ENCODE peak calls at places on chromosomes 12 and 14, in eight cellular contexts. One of them, this sample, is unnamed.

GRCh38 chr14:87261621-87262020 is 731.4 kb downstream of the GALC start:
- DNase-seq in ovary: no peak
- DNase-seq in HepG2: no peak
- DNase-seq in suprapubic skin: no peak
- DNase-seq in stomach: no peak
- DNase-seq in A549: no peak
- DNase-seq in K562: no peak
- DNase-seq in H1: no peak
- DNase-seq in this sample: no peak

GRCh38 chr14:105470812-105471771 is 3.5 kb upstream of the CRIP2 start:
- DNase-seq in ovary: no peak
- DNase-seq in HepG2: no peak
- DNase-seq in suprapubic skin: no peak
- DNase-seq in stomach: no peak
- DNase-seq in A549: no peak
- DNase-seq in K562: no peak
- DNase-seq in H1: peak
- DNase-seq in this sample: peak

GRCh38 chr14:103867523-103867953 is 20.2 kb upstream of the PPP1R13B start:
- DNase-seq in ovary: no peak
- DNase-seq in HepG2: no peak
- DNase-seq in suprapubic skin: no peak
- DNase-seq in stomach: peak
- DNase-seq in A549: no peak
- DNase-seq in K562: no peak
- DNase-seq in H1: peak
- DNase-seq in this sample: peak

GRCh38 chr14:77039285-77040058 is 11.0 kb upstream of the IRF2BPL start:
- DNase-seq in ovary: no peak
- DNase-seq in HepG2: no peak
- DNase-seq in suprapubic skin: no peak
- DNase-seq in stomach: no peak
- DNase-seq in A549: no peak
- DNase-seq in K562: no peak
- DNase-seq in H1: no peak
- DNase-seq in this sample: no peak

GRCh38 chr12:42140901-42141300 is 3.8 kb downstream of the GXYLT1 start:
- DNase-seq in ovary: no peak
- DNase-seq in HepG2: peak
- DNase-seq in suprapubic skin: no peak
- DNase-seq in stomach: no peak
- DNase-seq in A549: no peak
- DNase-seq in K562: no peak
- DNase-seq in H1: no peak
- DNase-seq in this sample: no peak

GRCh38 chr14:103545915-103546650 is 16.4 kb downstream of the BAG5 start:
- DNase-seq in ovary: peak
- DNase-seq in HepG2: no peak
- DNase-seq in suprapubic skin: peak
- DNase-seq in stomach: no peak
- DNase-seq in A549: no peak
- DNase-seq in K562: no peak
- DNase-seq in H1: no peak
- DNase-seq in this sample: peak

GRCh38 chr14:99183716-99184115 is 88.3 kb downstream of the BCL11B start:
- DNase-seq in ovary: no peak
- DNase-seq in HepG2: no peak
- DNase-seq in suprapubic skin: no peak
- DNase-seq in stomach: no peak
- DNase-seq in A549: no peak
- DNase-seq in K562: no peak
- DNase-seq in H1: no peak
- DNase-seq in this sample: no peak

GRCh38 chr12:85390281-85390680 is 110.3 kb downstream of the ALX1 start:
- DNase-seq in ovary: no peak
- DNase-seq in HepG2: no peak
- DNase-seq in suprapubic skin: no peak
- DNase-seq in stomach: no peak
- DNase-seq in A549: no peak
- DNase-seq in K562: no peak
- DNase-seq in H1: no peak
- DNase-seq in this sample: no peak

GRCh38 chr14:72855913-72856312 is 38.0 kb downstream of the DPF3 start:
- DNase-seq in ovary: no peak
- DNase-seq in HepG2: no peak
- DNase-seq in suprapubic skin: no peak
- DNase-seq in stomach: no peak
- DNase-seq in A549: no peak
- DNase-seq in K562: no peak
- DNase-seq in H1: no peak
- DNase-seq in this sample: no peak

GRCh38 chr12:52209321-52209720 is 17.5 kb upstream of the KRT80 start:
- DNase-seq in ovary: no peak
- DNase-seq in HepG2: no peak
- DNase-seq in suprapubic skin: no peak
- DNase-seq in stomach: no peak
- DNase-seq in A549: no peak
- DNase-seq in K562: no peak
- DNase-seq in H1: no peak
- DNase-seq in this sample: no peak

GRCh38 chr12:112506513-112507166 is 87.9 kb downstream of the PTPN11 start:
- DNase-seq in ovary: no peak
- DNase-seq in HepG2: no peak
- DNase-seq in suprapubic skin: no peak
- DNase-seq in stomach: no peak
- DNase-seq in A549: no peak
- DNase-seq in K562: peak
- DNase-seq in H1: no peak
- DNase-seq in this sample: no peak

GRCh38 chr14:30580616-30581282 is 21.8 kb downstream of the G2E3 start:
- DNase-seq in ovary: no peak
- DNase-seq in HepG2: no peak
- DNase-seq in suprapubic skin: no peak
- DNase-seq in stomach: no peak
- DNase-seq in A549: no peak
- DNase-seq in K562: no peak
- DNase-seq in H1: no peak
- DNase-seq in this sample: no peak

GRCh38 chr12:1776139-1776975 is 44.0 kb upstream of the LRTM2 start:
- DNase-seq in ovary: no peak
- DNase-seq in HepG2: no peak
- DNase-seq in suprapubic skin: no peak
- DNase-seq in stomach: no peak
- DNase-seq in A549: peak
- DNase-seq in K562: no peak
- DNase-seq in H1: no peak
- DNase-seq in this sample: no peak

GRCh38 chr14:68668531-68668930 is 124.3 kb downstream of the ZFP36L1 start:
- DNase-seq in ovary: peak
- DNase-seq in HepG2: no peak
- DNase-seq in suprapubic skin: peak
- DNase-seq in stomach: no peak
- DNase-seq in A549: no peak
- DNase-seq in K562: no peak
- DNase-seq in H1: no peak
- DNase-seq in this sample: peak

GRCh38 chr14:77148510-77149231 is 7.1 kb upstream of the ZDHHC22 start:
- DNase-seq in ovary: no peak
- DNase-seq in HepG2: no peak
- DNase-seq in suprapubic skin: peak
- DNase-seq in stomach: no peak
- DNase-seq in A549: no peak
- DNase-seq in K562: peak
- DNase-seq in H1: no peak
- DNase-seq in this sample: no peak

GRCh38 chr12:57762463-57762862 is 4.4 kb downstream of the CYP27B1 start:
- DNase-seq in ovary: no peak
- DNase-seq in HepG2: no peak
- DNase-seq in suprapubic skin: no peak
- DNase-seq in stomach: no peak
- DNase-seq in A549: no peak
- DNase-seq in K562: no peak
- DNase-seq in H1: no peak
- DNase-seq in this sample: no peak
- TF ChIP-seq EP300 in ovary: no peak
- TF ChIP-seq EP300 in HepG2: no peak
- TF ChIP-seq EP300 in suprapubic skin: no peak
- TF ChIP-seq EP300 in stomach: no peak
- TF ChIP-seq EP300 in A549: no peak
- TF ChIP-seq EP300 in K562: no peak
- TF ChIP-seq EP300 in H1: no peak
- TF ChIP-seq EP300 in this sample: no peak

GRCh38 chr12:70002912-70003255 is 177.9 kb downstream of the MYRFL start:
- DNase-seq in ovary: no peak
- DNase-seq in HepG2: no peak
- DNase-seq in suprapubic skin: no peak
- DNase-seq in stomach: no peak
- DNase-seq in A549: no peak
- DNase-seq in K562: no peak
- DNase-seq in H1: no peak
- DNase-seq in this sample: no peak
- H3K4me3 ChIP-seq in ovary: no peak
- H3K4me3 ChIP-seq in HepG2: no peak
- H3K4me3 ChIP-seq in suprapubic skin: no peak
- H3K4me3 ChIP-seq in stomach: no peak
- H3K4me3 ChIP-seq in A549: no peak
- H3K4me3 ChIP-seq in K562: no peak
- H3K4me3 ChIP-seq in H1: no peak
- H3K4me3 ChIP-seq in this sample: no peak

DNA sequence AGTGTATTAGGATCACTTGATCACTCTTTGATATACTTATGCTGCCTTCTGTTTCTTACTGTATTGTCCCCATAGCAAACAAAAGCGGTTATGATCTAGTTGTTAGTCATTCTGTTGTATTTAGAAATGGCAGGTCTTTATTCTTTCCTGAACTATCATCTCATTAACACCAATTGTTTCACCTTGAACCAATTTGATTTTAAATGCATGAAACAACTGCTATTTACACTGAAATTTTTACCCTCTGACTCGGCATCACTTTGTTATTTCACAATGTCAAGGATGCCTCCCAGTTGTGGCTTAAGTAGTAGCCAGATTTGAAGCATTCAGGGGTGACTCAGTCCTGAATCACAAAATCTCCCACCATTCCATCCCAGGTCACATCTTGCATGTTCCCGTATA is 303.5 kb downstream of the EGLN3 start:
- DNase-seq in ovary: no peak
- DNase-seq in HepG2: no peak
- DNase-seq in suprapubic skin: no peak
- DNase-seq in stomach: no peak
- DNase-seq in A549: no peak
- DNase-seq in K562: no peak
- DNase-seq in H1: no peak
- DNase-seq in this sample: no peak
- TF ChIP-seq EP300 in ovary: no peak
- TF ChIP-seq EP300 in HepG2: no peak
- TF ChIP-seq EP300 in suprapubic skin: no peak
- TF ChIP-seq EP300 in stomach: no peak
- TF ChIP-seq EP300 in A549: no peak
- TF ChIP-seq EP300 in K562: no peak
- TF ChIP-seq EP300 in H1: no peak
- TF ChIP-seq EP300 in this sample: no peak

DNA sequence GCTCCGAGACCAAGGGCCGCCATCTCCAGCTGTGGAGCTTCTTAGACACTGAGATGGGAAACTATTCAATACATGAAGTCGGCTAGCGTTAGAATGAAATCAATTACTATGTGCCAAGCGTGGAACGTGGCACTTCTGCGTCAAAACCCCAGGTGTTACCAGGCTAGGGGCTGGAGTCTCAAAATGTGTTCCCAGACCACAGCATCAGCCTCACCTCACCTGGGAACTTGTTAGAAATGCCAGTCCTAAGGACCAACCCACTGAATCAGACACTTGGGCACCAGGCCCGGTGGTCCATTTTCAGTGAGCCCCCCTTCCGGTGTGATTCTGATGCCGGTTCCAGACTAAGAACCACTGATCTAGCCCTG is 5.0 kb upstream of the SETD1B start:
- DNase-seq in ovary: peak
- DNase-seq in HepG2: no peak
- DNase-seq in suprapubic skin: no peak
- DNase-seq in stomach: no peak
- DNase-seq in A549: no peak
- DNase-seq in K562: no peak
- DNase-seq in H1: no peak
- DNase-seq in this sample: no peak
- H3K4me3 ChIP-seq in ovary: peak
- H3K4me3 ChIP-seq in HepG2: peak
- H3K4me3 ChIP-seq in suprapubic skin: peak
- H3K4me3 ChIP-seq in stomach: peak
- H3K4me3 ChIP-seq in A549: peak
- H3K4me3 ChIP-seq in K562: peak
- H3K4me3 ChIP-seq in H1: no peak
- H3K4me3 ChIP-seq in this sample: peak

DNA sequence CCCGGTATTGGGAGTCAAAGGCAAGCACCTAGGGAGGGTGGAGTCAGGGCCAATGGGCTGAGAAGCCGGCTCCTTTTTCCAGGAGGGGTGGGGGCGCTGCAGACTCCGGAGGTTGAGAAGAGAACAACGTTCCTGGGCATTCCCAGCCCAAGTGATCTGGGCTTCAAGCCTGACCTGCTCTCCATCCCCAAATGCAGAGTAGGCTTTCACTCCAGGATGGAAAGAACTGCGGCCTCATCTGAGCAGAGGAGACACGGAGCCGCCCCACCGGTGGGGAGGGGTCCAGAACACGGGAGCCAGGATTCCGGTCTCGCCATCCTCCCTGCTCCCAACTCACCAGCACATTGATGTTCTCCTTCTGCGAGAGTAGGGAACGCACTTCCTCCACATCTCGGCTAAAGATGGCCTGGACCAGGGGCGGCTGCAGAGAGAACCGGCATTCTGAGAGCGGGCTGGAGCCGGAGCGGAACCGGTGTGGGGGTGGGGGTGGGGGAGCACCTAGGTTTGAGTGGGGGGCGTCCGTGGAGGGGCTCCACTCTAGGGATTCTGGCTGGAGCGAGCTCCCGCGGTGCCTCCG is 605 bp downstream of the ANKRD52 start:
- DNase-seq in ovary: no peak
- DNase-seq in HepG2: peak
- DNase-seq in suprapubic skin: no peak
- DNase-seq in stomach: no peak
- DNase-seq in A549: peak
- DNase-seq in K562: peak
- DNase-seq in H1: peak
- DNase-seq in this sample: peak
- TF ChIP-seq EP300 in ovary: no peak
- TF ChIP-seq EP300 in HepG2: no peak
- TF ChIP-seq EP300 in suprapubic skin: no peak
- TF ChIP-seq EP300 in stomach: no peak
- TF ChIP-seq EP300 in A549: no peak
- TF ChIP-seq EP300 in K562: no peak
- TF ChIP-seq EP300 in H1: no peak
- TF ChIP-seq EP300 in this sample: no peak

GRCh38 chr12:102063066-102063465 is 1.3 kb upstream of the WASHC3 start:
- DNase-seq in ovary: no peak
- DNase-seq in HepG2: peak
- DNase-seq in suprapubic skin: no peak
- DNase-seq in stomach: no peak
- DNase-seq in A549: no peak
- DNase-seq in K562: peak
- DNase-seq in H1: no peak
- DNase-seq in this sample: no peak
- H3K4me3 ChIP-seq in ovary: no peak
- H3K4me3 ChIP-seq in HepG2: no peak
- H3K4me3 ChIP-seq in suprapubic skin: no peak
- H3K4me3 ChIP-seq in stomach: no peak
- H3K4me3 ChIP-seq in A549: no peak
- H3K4me3 ChIP-seq in K562: no peak
- H3K4me3 ChIP-seq in H1: no peak
- H3K4me3 ChIP-seq in this sample: no peak

This sample was measured in upper lobe of left lung.